ENCODE peak calls at places on chromosomes 3 and 15, in six cellular contexts. One of them, this sample, is unnamed.

GRCh38 chr15:67788986-67789385 is 36.3 kb upstream of the SKOR1 start:
- DNase-seq in stomach: no peak
- DNase-seq in GM20000: no peak
- DNase-seq in GM12878: no peak
- DNase-seq in PC-9: no peak
- DNase-seq in SK-N-SH: no peak
- DNase-seq in this sample: no peak

GRCh38 chr3:112090899-112091586 is 4.9 kb downstream of the C3orf52 start:
- DNase-seq in stomach: peak; percentile 44
- DNase-seq in PC-9: peak; percentile 62
- DNase-seq in GM12878: no peak
- DNase-seq in SK-N-SH: no peak
- DNase-seq in GM20000: no peak
- DNase-seq in this sample: peak; percentile 71

GRCh38 chr3:5053021-5053831 is 68.9 kb upstream of the ARL8B start:
- DNase-seq in GM12878: no peak
- DNase-seq in stomach: no peak
- DNase-seq in GM20000: no peak
- DNase-seq in PC-9: peak; percentile 71
- DNase-seq in SK-N-SH: no peak
- DNase-seq in this sample: no peak

GRCh38 chr15:41746802-41747201 is 27.5 kb upstream of the MAPKBP1 start:
- DNase-seq in PC-9: peak; percentile 53
- DNase-seq in GM20000: no peak
- DNase-seq in stomach: no peak
- DNase-seq in GM12878: no peak
- DNase-seq in SK-N-SH: no peak
- DNase-seq in this sample: no peak

GRCh38 chr3:171811059-171811912 is 1.0 kb upstream of the PLD1 start:
- DNase-seq in SK-N-SH: peak; percentile 12
- DNase-seq in GM20000: no peak
- DNase-seq in PC-9: peak; percentile 100
- DNase-seq in stomach: no peak
- DNase-seq in GM12878: no peak
- DNase-seq in this sample: no peak

GRCh38 chr3:197362086-197362485 is 63.7 kb upstream of the DLG1 start:
- DNase-seq in GM12878: no peak
- DNase-seq in SK-N-SH: no peak
- DNase-seq in PC-9: no peak
- DNase-seq in GM20000: no peak
- DNase-seq in stomach: no peak
- DNase-seq in this sample: no peak

GRCh38 chr3:37907906-37908305 is 46.2 kb downstream of the CTDSPL start:
- DNase-seq in SK-N-SH: no peak
- DNase-seq in stomach: no peak
- DNase-seq in GM20000: peak; percentile 56
- DNase-seq in GM12878: peak; percentile 84
- DNase-seq in PC-9: no peak
- DNase-seq in this sample: no peak

GRCh38 chr3:159840900-159841299 is 147.7 kb upstream of the IL12A start:
- DNase-seq in GM12878: no peak
- DNase-seq in SK-N-SH: no peak
- DNase-seq in stomach: no peak
- DNase-seq in PC-9: peak; percentile 97
- DNase-seq in GM20000: no peak
- DNase-seq in this sample: no peak

GRCh38 chr3:193662757-193663322 is 69.8 kb downstream of the OPA1 start:
- DNase-seq in GM12878: no peak
- DNase-seq in PC-9: no peak
- DNase-seq in SK-N-SH: no peak
- DNase-seq in GM20000: no peak
- DNase-seq in stomach: no peak
- DNase-seq in this sample: no peak

GRCh38 chr3:94862703-94863102 is 799.8 kb downstream of the NSUN3 start:
- DNase-seq in stomach: no peak
- DNase-seq in GM12878: no peak
- DNase-seq in SK-N-SH: peak; percentile 27
- DNase-seq in GM20000: peak; percentile 10
- DNase-seq in PC-9: no peak
- DNase-seq in this sample: peak; percentile 14

GRCh38 chr3:170222647-170223541 is 670 bp downstream of the PRKCI start:
- DNase-seq in SK-N-SH: peak; percentile 72
- DNase-seq in GM20000: peak; percentile 63
- DNase-seq in PC-9: no peak
- DNase-seq in stomach: peak; percentile 34
- DNase-seq in GM12878: no peak
- DNase-seq in this sample: no peak

GRCh38 chr3:16338124-16338523 is 73.1 kb downstream of the OXNAD1 start:
- DNase-seq in SK-N-SH: no peak
- DNase-seq in stomach: peak; percentile 30
- DNase-seq in PC-9: no peak
- DNase-seq in GM20000: peak; percentile 60
- DNase-seq in GM12878: peak; percentile 20
- DNase-seq in this sample: no peak

GRCh38 chr3:167166594-167167253 is 213.4 kb downstream of the ZBBX start:
- DNase-seq in SK-N-SH: no peak
- DNase-seq in GM20000: no peak
- DNase-seq in GM12878: no peak
- DNase-seq in PC-9: no peak
- DNase-seq in stomach: no peak
- DNase-seq in this sample: peak; percentile 15

GRCh38 chr3:151432624-151433372 is 28.1 kb downstream of the IGSF10 start:
- DNase-seq in SK-N-SH: no peak
- DNase-seq in stomach: no peak
- DNase-seq in GM12878: no peak
- DNase-seq in PC-9: no peak
- DNase-seq in GM20000: no peak
- DNase-seq in this sample: no peak

GRCh38 chr3:132641837-132642538 is 17.6 kb downstream of the ACAD11 start:
- DNase-seq in GM20000: peak; percentile 52
- DNase-seq in stomach: no peak
- DNase-seq in GM12878: no peak
- DNase-seq in SK-N-SH: peak; percentile 70
- DNase-seq in PC-9: peak; percentile 34
- DNase-seq in this sample: no peak

GRCh38 chr3:170081079-170081741 is 43.4 kb downstream of the GPR160 start:
- DNase-seq in stomach: no peak
- DNase-seq in SK-N-SH: no peak
- DNase-seq in GM20000: no peak
- DNase-seq in PC-9: no peak
- DNase-seq in GM12878: no peak
- DNase-seq in this sample: no peak

GRCh38 chr3:21328982-21329381 is 422.0 kb downstream of the ZNF385D start:
- DNase-seq in SK-N-SH: peak; percentile 11
- DNase-seq in GM20000: no peak
- DNase-seq in GM12878: no peak
- DNase-seq in stomach: no peak
- DNase-seq in PC-9: no peak
- DNase-seq in this sample: no peak

GRCh38 chr3:140176526-140176925 is 241.5 kb downstream of the CLSTN2 start:
- DNase-seq in SK-N-SH: no peak
- DNase-seq in PC-9: no peak
- DNase-seq in GM20000: no peak
- DNase-seq in stomach: no peak
- DNase-seq in GM12878: no peak
- DNase-seq in this sample: no peak

GRCh38 chr15:73957276-73957675 is 31.0 kb downstream of the LOXL1 start:
- DNase-seq in GM12878: no peak
- DNase-seq in stomach: no peak
- DNase-seq in GM20000: no peak
- DNase-seq in PC-9: peak; percentile 63
- DNase-seq in SK-N-SH: no peak
- DNase-seq in this sample: no peak

GRCh38 chr3:93969443-93969842 is 4.3 kb downstream of the PROS1 start:
- DNase-seq in PC-9: peak; percentile 45
- DNase-seq in GM20000: no peak
- DNase-seq in stomach: no peak
- DNase-seq in GM12878: no peak
- DNase-seq in SK-N-SH: no peak
- DNase-seq in this sample: no peak

GRCh38 chr3:120203016-120203415 is 82.0 kb downstream of the GPR156 start:
- DNase-seq in GM20000: no peak
- DNase-seq in stomach: no peak
- DNase-seq in GM12878: no peak
- DNase-seq in PC-9: no peak
- DNase-seq in SK-N-SH: no peak
- DNase-seq in this sample: peak; percentile 79

GRCh38 chr3:156547637-156548036 is 7.3 kb downstream of the SSR3 start:
- DNase-seq in stomach: no peak
- DNase-seq in GM20000: no peak
- DNase-seq in PC-9: peak; percentile 21
- DNase-seq in SK-N-SH: no peak
- DNase-seq in GM12878: no peak
- DNase-seq in this sample: no peak

GRCh38 chr3:158103131-158103955 is 2.9 kb downstream of the SHOX2 start:
- DNase-seq in SK-N-SH: no peak
- DNase-seq in PC-9: no peak
- DNase-seq in GM20000: peak; percentile 48
- DNase-seq in stomach: peak; percentile 50
- DNase-seq in GM12878: no peak
- DNase-seq in this sample: no peak

GRCh38 chr3:108041253-108041652 is 49.6 kb downstream of the CD47 start:
- DNase-seq in GM12878: no peak
- DNase-seq in SK-N-SH: no peak
- DNase-seq in GM20000: no peak
- DNase-seq in stomach: no peak
- DNase-seq in PC-9: no peak
- DNase-seq in this sample: no peak

GRCh38 chr15:99446565-99447496 is 119.0 kb upstream of the MEF2A start:
- DNase-seq in GM20000: peak; percentile 9
- DNase-seq in stomach: peak; percentile 23
- DNase-seq in PC-9: no peak
- DNase-seq in GM12878: no peak
- DNase-seq in SK-N-SH: peak; percentile 19
- DNase-seq in this sample: no peak

DNA sequence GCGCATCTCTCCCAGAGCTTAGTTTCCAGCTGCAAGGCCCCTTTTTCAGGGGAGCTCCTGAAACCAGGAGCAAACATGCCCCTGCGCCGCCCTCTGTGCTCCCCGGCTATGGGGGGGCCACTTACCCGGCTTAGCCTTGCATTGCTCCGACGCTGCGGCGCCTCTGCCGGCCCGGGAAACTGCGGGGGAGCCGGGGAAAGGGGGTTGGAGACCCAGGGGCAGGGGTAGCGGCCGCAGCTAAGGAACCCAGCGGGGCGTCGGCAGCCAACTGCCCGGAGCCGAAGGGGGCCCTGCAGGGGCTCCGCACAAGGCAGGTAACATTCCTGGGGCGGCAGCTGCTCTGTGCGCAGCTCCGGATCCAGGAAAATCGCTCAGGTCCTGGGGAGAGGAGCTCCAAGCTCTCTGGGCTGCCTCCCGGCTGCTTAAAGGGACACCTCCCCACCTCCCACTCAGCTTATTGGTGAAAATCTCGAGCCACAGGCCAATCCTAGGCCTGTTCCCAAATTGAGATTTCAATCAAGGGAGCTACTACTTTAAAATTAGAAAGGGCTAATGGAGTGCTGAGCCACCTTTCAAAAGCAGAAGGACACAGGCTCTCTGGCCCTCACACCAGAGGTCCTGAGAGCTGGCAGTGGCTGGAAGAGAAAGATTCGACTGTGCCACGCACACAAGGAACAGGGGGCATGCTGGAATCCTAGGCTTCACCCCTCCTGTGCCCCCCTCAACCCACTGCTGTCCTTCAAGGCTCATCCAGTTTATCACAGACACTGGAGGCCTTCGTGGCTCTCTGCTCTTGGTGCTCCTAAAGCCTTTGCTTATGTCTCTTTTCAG is 42.7 kb upstream of the PRICKLE2 start:
- DNase-seq in PC-9: no peak
- DNase-seq in GM12878: no peak
- DNase-seq in GM20000: no peak
- DNase-seq in stomach: peak; percentile 45
- DNase-seq in SK-N-SH: no peak
- DNase-seq in this sample: no peak
- TF ChIP-seq CTCF in PC-9: no peak
- TF ChIP-seq CTCF in GM12878: no peak
- TF ChIP-seq CTCF in GM20000: no peak
- TF ChIP-seq CTCF in stomach: no peak
- TF ChIP-seq CTCF in SK-N-SH: no peak
- TF ChIP-seq CTCF in this sample: no peak

GRCh38 chr3:69425249-69425648 is 39.4 kb upstream of the FRMD4B start:
- DNase-seq in PC-9: no peak
- DNase-seq in SK-N-SH: peak; percentile 29
- DNase-seq in stomach: no peak
- DNase-seq in GM12878: no peak
- DNase-seq in GM20000: peak; percentile 45
- DNase-seq in this sample: no peak

GRCh38 chr3:69423756-69424155 is 37.9 kb upstream of the FRMD4B start:
- DNase-seq in stomach: no peak
- DNase-seq in GM12878: no peak
- DNase-seq in PC-9: no peak
- DNase-seq in GM20000: no peak
- DNase-seq in SK-N-SH: no peak
- DNase-seq in this sample: no peak

GRCh38 chr3:69428657-69429255 is 42.9 kb upstream of the FRMD4B start:
- DNase-seq in GM12878: no peak
- DNase-seq in SK-N-SH: no peak
- DNase-seq in PC-9: no peak
- DNase-seq in GM20000: no peak
- DNase-seq in stomach: no peak
- DNase-seq in this sample: no peak

GRCh38 chr3:69426291-69426690 is 40.4 kb upstream of the FRMD4B start:
- DNase-seq in GM12878: no peak
- DNase-seq in PC-9: no peak
- DNase-seq in GM20000: no peak
- DNase-seq in SK-N-SH: no peak
- DNase-seq in stomach: no peak
- DNase-seq in this sample: no peak

GRCh38 chr3:69426905-69427304 is 41.0 kb upstream of the FRMD4B start:
- DNase-seq in GM12878: no peak
- DNase-seq in SK-N-SH: no peak
- DNase-seq in GM20000: no peak
- DNase-seq in PC-9: no peak
- DNase-seq in stomach: no peak
- DNase-seq in this sample: no peak
- TF ChIP-seq CTCF in GM12878: no peak
- TF ChIP-seq CTCF in SK-N-SH: peak; percentile 53
- TF ChIP-seq CTCF in GM20000: no peak
- TF ChIP-seq CTCF in PC-9: no peak
- TF ChIP-seq CTCF in stomach: no peak
- TF ChIP-seq CTCF in this sample: peak; percentile 40

GRCh38 chr3:48929358-48930035 is 10.9 kb downstream of the ARIH2 start:
- DNase-seq in GM20000: no peak
- DNase-seq in GM12878: no peak
- DNase-seq in stomach: no peak
- DNase-seq in PC-9: no peak
- DNase-seq in SK-N-SH: no peak
- DNase-seq in this sample: no peak
- TF ChIP-seq CTCF in GM20000: no peak
- TF ChIP-seq CTCF in GM12878: no peak
- TF ChIP-seq CTCF in stomach: no peak
- TF ChIP-seq CTCF in PC-9: no peak
- TF ChIP-seq CTCF in SK-N-SH: no peak
- TF ChIP-seq CTCF in this sample: no peak

GRCh38 chr15:80310776-80311175 is 58.8 kb upstream of the CTXND1 start:
- DNase-seq in PC-9: no peak
- DNase-seq in GM20000: no peak
- DNase-seq in SK-N-SH: no peak
- DNase-seq in stomach: no peak
- DNase-seq in GM12878: no peak
- DNase-seq in this sample: no peak

GRCh38 chr15:80309769-80310384 is 57.9 kb upstream of the CTXND1 start:
- DNase-seq in GM12878: no peak
- DNase-seq in GM20000: no peak
- DNase-seq in SK-N-SH: peak; percentile 43
- DNase-seq in stomach: no peak
- DNase-seq in PC-9: no peak
- DNase-seq in this sample: peak; percentile 45

GRCh38 chr15:80308002-80308401 is 56.0 kb upstream of the CTXND1 start:
- DNase-seq in GM20000: no peak
- DNase-seq in stomach: no peak
- DNase-seq in GM12878: no peak
- DNase-seq in SK-N-SH: no peak
- DNase-seq in PC-9: no peak
- DNase-seq in this sample: no peak
- TF ChIP-seq CTCF in GM20000: no peak
- TF ChIP-seq CTCF in stomach: no peak
- TF ChIP-seq CTCF in GM12878: no peak
- TF ChIP-seq CTCF in SK-N-SH: no peak
- TF ChIP-seq CTCF in PC-9: no peak
- TF ChIP-seq CTCF in this sample: no peak

This sample was measured in LNCaP clone FGC.